ENCODE peak calls at places on chromosomes 1 and 21, in seven cellular contexts. N is H54; M is activated effector memory CD4-positive, alpha-beta T cell treated with anti-CD3 and anti-CD28 coated beads, Interleukin-2, amount 50 U/mL, for 16 hours; Z is HL-60; X is kidney epithelial cell; Q is activated T-cell treated with anti-CD3 and anti-CD28 coated beads for 24 hours; O is EH. K is an unnamed sample.

GRCh38 chr1:117652421-117652820 is 46.6 kb downstream of the TENT5C start:
- DNase-seq in N (no peak), M (peak), Z (no peak), X (no peak), Q (no peak), O (no peak), K (no peak)

GRCh38 chr1:46198026-46198826 is at the start of gene POMGNT1:
- DNase-seq in N (peak), M (peak), Z (peak), X (no peak), Q (peak), O (peak), K (no peak)

GRCh38 chr1:42017730-42018129 is 99.0 kb upstream of the HIVEP3 start:
- DNase-seq in N (no peak), M (no peak), Z (no peak), X (no peak), Q (no peak), O (no peak), K (no peak)

GRCh38 chr1:46244656-46245371 is 2.7 kb upstream of the RAD54L start:
- DNase-seq in N (peak), M (no peak), Z (peak), X (no peak), Q (no peak), O (peak), K (no peak)

GRCh38 chr1:112431038-112431437 is 35.0 kb downstream of the CTTNBP2NL start:
- DNase-seq in N (no peak), M (no peak), Z (no peak), X (no peak), Q (no peak), O (no peak), K (no peak)

GRCh38 chr21:26070822-26071425 is 99.6 kb downstream of the APP start:
- DNase-seq in N (no peak), M (peak), Z (no peak), X (no peak), Q (peak), O (peak), K (no peak)

GRCh38 chr1:199113265-199113869 is 474.5 kb downstream of the PTPRC start:
- DNase-seq in N (no peak), M (peak), Z (peak), X (no peak), Q (peak), O (peak), K (no peak)

GRCh38 chr1:215891266-215891665 is 324.2 kb downstream of the KCTD3 start:
- DNase-seq in N (no peak), M (no peak), Z (no peak), X (no peak), Q (no peak), O (peak), K (no peak)

GRCh38 chr1:29134695-29135028 is 11.0 kb upstream of the TMEM200B start:
- DNase-seq in N (no peak), M (no peak), Z (no peak), X (no peak), Q (no peak), O (no peak), K (no peak)

GRCh38 chr1:41884256-41885240 is 34.2 kb downstream of the HIVEP3 start:
- DNase-seq in N (no peak), M (no peak), Z (no peak), X (no peak), Q (no peak), O (no peak), K (no peak)

GRCh38 chr1:224211262-224211962 is 28.4 kb downstream of the DEGS1 start:
- DNase-seq in N (no peak), M (peak), Z (no peak), X (no peak), Q (no peak), O (peak), K (no peak)

GRCh38 chr21:46675595-46676280 is 40.3 kb downstream of the PRMT2 start:
- DNase-seq in N (no peak), M (no peak), Z (no peak), X (no peak), Q (no peak), O (peak), K (no peak)

GRCh38 chr1:236185687-236186086 is 43.3 kb downstream of the GPR137B start:
- DNase-seq in N (no peak), M (no peak), Z (no peak), X (no peak), Q (no peak), O (no peak), K (no peak)

GRCh38 chr1:78061825-78062523 is 16.2 kb downstream of the GIPC2 start:
- DNase-seq in N (no peak), M (no peak), Z (no peak), X (no peak), Q (no peak), O (peak), K (no peak)

GRCh38 chr1:181318022-181318857 is 165.1 kb upstream of the CACNA1E start:
- DNase-seq in N (no peak), M (no peak), Z (peak), X (no peak), Q (no peak), O (no peak), K (no peak)

GRCh38 chr1:99808391-99809115 is 41.6 kb upstream of the AGL start:
- DNase-seq in N (peak), M (no peak), Z (peak), X (peak), Q (peak), O (peak), K (no peak)

GRCh38 chr1:46084553-46085448 is 47.6 kb downstream of the PIK3R3 start:
- DNase-seq in N (no peak), M (no peak), Z (no peak), X (no peak), Q (no peak), O (peak), K (no peak)

GRCh38 chr1:175471039-175471800 is 272.2 kb downstream of the TNR start:
- DNase-seq in N (no peak), M (no peak), Z (no peak), X (peak), Q (no peak), O (peak), K (no peak)

GRCh38 chr21:31554511-31555022 is 104.9 kb upstream of the SOD1 start:
- DNase-seq in N (peak), M (peak), Z (no peak), X (peak), Q (peak), O (no peak), K (no peak)

GRCh38 chr1:150012611-150013010 is 2.1 kb upstream of the OTUD7B start:
- DNase-seq in N (no peak), M (no peak), Z (no peak), X (no peak), Q (no peak), O (no peak), K (no peak)

GRCh38 chr1:190479537-190479936 is 1.9 kb upstream of the BRINP3 start:
- DNase-seq in N (no peak), M (no peak), Z (no peak), X (no peak), Q (no peak), O (no peak), K (no peak)

GRCh38 chr1:27528701-27529637 is 39.0 kb upstream of the WASF2 start:
- DNase-seq in N (no peak), M (no peak), Z (no peak), X (no peak), Q (no peak), O (peak), K (no peak)

GRCh38 chr1:245771521-245772281 is 616.9 kb downstream of the KIF26B start:
- DNase-seq in N (peak), M (no peak), Z (no peak), X (peak), Q (no peak), O (peak), K (no peak)

GRCh38 chr1:30522031-30523004 is 201.1 kb downstream of the MATN1 start:
- DNase-seq in N (no peak), M (peak), Z (no peak), X (no peak), Q (no peak), O (peak), K (no peak)

GRCh38 chr1:156167536-156167935 is 14.2 kb downstream of the SEMA4A start:
- DNase-seq in N (no peak), M (no peak), Z (no peak), X (no peak), Q (no peak), O (peak), K (no peak)

GRCh38 chr1:84582802-84583587 is 8.8 kb upstream of the CTBS start:
- DNase-seq in N (no peak), M (no peak), Z (no peak), X (no peak), Q (no peak), O (peak), K (no peak)

GRCh38 chr1:170377896-170378634 is 153.9 kb upstream of the GORAB start:
- DNase-seq in N (no peak), M (no peak), Z (no peak), X (no peak), Q (no peak), O (peak), K (no peak)

GRCh38 chr1:224106568-224107281 is 7.2 kb upstream of the FBXO28 start:
- DNase-seq in N (peak), M (no peak), Z (peak), X (peak), Q (no peak), O (peak), K (no peak)

GRCh38 chr1:226875641-226876295 is 5.4 kb downstream of the PSEN2 start:
- DNase-seq in N (peak), M (no peak), Z (no peak), X (peak), Q (no peak), O (peak), K (no peak)

GRCh38 chr1:66168467-66168887 is 365.5 kb upstream of the SGIP1 start:
- DNase-seq in N (no peak), M (no peak), Z (no peak), X (peak), Q (no peak), O (peak), K (no peak)

GRCh38 chr1:1990222-1990621 is 13.4 kb downstream of the CFAP74 start:
- DNase-seq in N (no peak), M (no peak), Z (no peak), X (no peak), Q (no peak), O (peak), K (no peak)

GRCh38 chr1:181101581-181102226 is 13.2 kb downstream of the IER5 start:
- DNase-seq in N (peak), M (no peak), Z (no peak), X (no peak), Q (no peak), O (peak), K (no peak)

GRCh38 chr21:42845296-42845965 is 33.9 kb downstream of the WDR4 start:
- DNase-seq in N (no peak), M (peak), Z (no peak), X (no peak), Q (no peak), O (no peak), K (no peak)

K was measured in vagina.